ENCODE peak calls at places on chromosome 20, in five cellular contexts. One of them, this sample, is unnamed.

GRCh38 chr20:48928832-48929725 is 7.6 kb downstream of the ARFGEF2 start:
- DNase-seq in fibroblast of lung: peak
- DNase-seq in ovary: no peak
- DNase-seq in WTC11: no peak
- DNase-seq in epithelial cell of proximal tubule: no peak
- DNase-seq in this sample: no peak

GRCh38 chr20:46557231-46557956 is 6.9 kb upstream of the OCSTAMP start:
- DNase-seq in fibroblast of lung: no peak
- DNase-seq in WTC11: no peak
- DNase-seq in ovary: no peak
- DNase-seq in epithelial cell of proximal tubule: peak
- DNase-seq in this sample: peak

GRCh38 chr20:59120919-59121318 is 42.7 kb upstream of the ZNF831 start:
- DNase-seq in fibroblast of lung: no peak
- DNase-seq in WTC11: no peak
- DNase-seq in epithelial cell of proximal tubule: no peak
- DNase-seq in ovary: no peak
- DNase-seq in this sample: no peak

GRCh38 chr20:42259389-42259788 is 641.2 kb upstream of the CHD6 start:
- DNase-seq in WTC11: no peak
- DNase-seq in ovary: no peak
- DNase-seq in fibroblast of lung: no peak
- DNase-seq in epithelial cell of proximal tubule: no peak
- DNase-seq in this sample: no peak

GRCh38 chr20:40339661-40340449 is 349.2 kb downstream of the MAFB start:
- DNase-seq in ovary: no peak
- DNase-seq in fibroblast of lung: no peak
- DNase-seq in epithelial cell of proximal tubule: no peak
- DNase-seq in WTC11: no peak
- DNase-seq in this sample: no peak

GRCh38 chr20:47568019-47568418 is 66.3 kb downstream of the NCOA3 start:
- DNase-seq in fibroblast of lung: peak
- DNase-seq in epithelial cell of proximal tubule: no peak
- DNase-seq in WTC11: no peak
- DNase-seq in ovary: no peak
- DNase-seq in this sample: peak

GRCh38 chr20:51577432-51578144 is 35.1 kb upstream of the NFATC2 start:
- DNase-seq in WTC11: no peak
- DNase-seq in ovary: no peak
- DNase-seq in epithelial cell of proximal tubule: no peak
- DNase-seq in fibroblast of lung: no peak
- DNase-seq in this sample: no peak

GRCh38 chr20:62617711-62618483 is 24.4 kb upstream of the SLCO4A1 start:
- DNase-seq in fibroblast of lung: no peak
- DNase-seq in ovary: peak
- DNase-seq in epithelial cell of proximal tubule: no peak
- DNase-seq in WTC11: no peak
- DNase-seq in this sample: no peak

GRCh38 chr20:31566658-31567379 is 38.3 kb upstream of the ID1 start:
- DNase-seq in epithelial cell of proximal tubule: no peak
- DNase-seq in WTC11: peak
- DNase-seq in fibroblast of lung: no peak
- DNase-seq in ovary: no peak
- DNase-seq in this sample: no peak

GRCh38 chr20:40332167-40332566 is 356.9 kb downstream of the MAFB start:
- DNase-seq in epithelial cell of proximal tubule: no peak
- DNase-seq in ovary: no peak
- DNase-seq in fibroblast of lung: no peak
- DNase-seq in WTC11: no peak
- DNase-seq in this sample: no peak

GRCh38 chr20:31811796-31812728 is 7.1 kb upstream of the MYLK2 start:
- DNase-seq in ovary: no peak
- DNase-seq in WTC11: no peak
- DNase-seq in epithelial cell of proximal tubule: no peak
- DNase-seq in fibroblast of lung: peak
- DNase-seq in this sample: peak

GRCh38 chr20:1332749-1333300 is 3.9 kb upstream of the SDCBP2 start:
- DNase-seq in epithelial cell of proximal tubule: no peak
- DNase-seq in ovary: peak
- DNase-seq in WTC11: no peak
- DNase-seq in fibroblast of lung: no peak
- DNase-seq in this sample: no peak

GRCh38 chr20:51491393-51491792 is 51.1 kb downstream of the NFATC2 start:
- DNase-seq in ovary: no peak
- DNase-seq in epithelial cell of proximal tubule: no peak
- DNase-seq in WTC11: no peak
- DNase-seq in fibroblast of lung: no peak
- DNase-seq in this sample: no peak

GRCh38 chr20:38073307-38074010 is 39.9 kb downstream of the RPRD1B start:
- DNase-seq in epithelial cell of proximal tubule: no peak
- DNase-seq in ovary: peak
- DNase-seq in fibroblast of lung: peak
- DNase-seq in WTC11: no peak
- DNase-seq in this sample: peak

GRCh38 chr20:63246490-63247284 is 7.6 kb downstream of the NKAIN4 start:
- DNase-seq in ovary: no peak
- DNase-seq in epithelial cell of proximal tubule: no peak
- DNase-seq in fibroblast of lung: no peak
- DNase-seq in WTC11: peak
- DNase-seq in this sample: no peak

GRCh38 chr20:51497542-51498467 is 44.7 kb downstream of the NFATC2 start:
- DNase-seq in fibroblast of lung: no peak
- DNase-seq in WTC11: no peak
- DNase-seq in ovary: no peak
- DNase-seq in epithelial cell of proximal tubule: no peak
- DNase-seq in this sample: no peak

GRCh38 chr20:38190166-38190565 is 25.1 kb upstream of the TGM2 start:
- DNase-seq in epithelial cell of proximal tubule: no peak
- DNase-seq in fibroblast of lung: no peak
- DNase-seq in WTC11: no peak
- DNase-seq in ovary: no peak
- DNase-seq in this sample: no peak

GRCh38 chr20:48716086-48716485 is 111.7 kb downstream of the PREX1 start:
- DNase-seq in ovary: no peak
- DNase-seq in fibroblast of lung: no peak
- DNase-seq in WTC11: no peak
- DNase-seq in epithelial cell of proximal tubule: no peak
- DNase-seq in this sample: no peak

DNA sequence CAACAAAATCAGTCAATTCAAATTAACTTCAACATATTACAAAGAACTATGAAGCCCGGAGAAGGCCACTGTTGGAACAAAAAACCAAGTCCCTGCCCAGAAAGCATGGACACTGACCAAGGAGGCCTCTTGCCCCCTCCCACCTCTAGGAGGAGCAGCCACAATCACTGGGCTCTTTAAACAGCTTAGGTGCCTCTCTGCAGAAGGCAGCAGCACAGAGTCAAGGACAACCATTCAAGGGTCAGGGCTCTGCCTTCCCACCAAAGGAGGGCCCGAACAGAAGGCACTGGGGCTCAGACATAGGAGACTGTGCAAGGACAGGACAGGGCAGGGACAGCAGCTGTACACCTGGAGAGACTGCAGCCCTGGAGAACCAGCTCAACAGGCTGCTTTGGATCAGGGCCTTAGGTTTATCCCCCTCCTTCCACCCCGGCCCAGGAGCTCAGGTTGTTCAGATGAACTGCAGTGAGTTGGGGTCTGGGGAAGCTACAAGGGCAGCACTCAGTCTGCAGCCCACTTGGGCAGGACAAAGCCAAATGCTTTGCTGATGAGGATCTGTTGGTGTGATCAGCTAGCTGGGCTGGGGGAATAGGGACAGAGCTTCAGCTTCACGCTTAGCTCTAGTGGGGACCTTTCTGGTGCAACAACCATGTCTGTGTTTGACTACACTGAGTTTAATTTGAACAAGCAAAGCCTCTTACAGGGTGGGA is 17.8 kb downstream of the TOMM34 start:
- DNase-seq in ovary: no peak
- DNase-seq in WTC11: peak
- DNase-seq in epithelial cell of proximal tubule: no peak
- DNase-seq in fibroblast of lung: no peak
- DNase-seq in this sample: no peak
- TF ChIP-seq CTCF in ovary: no peak
- TF ChIP-seq CTCF in WTC11: no peak
- TF ChIP-seq CTCF in epithelial cell of proximal tubule: peak
- TF ChIP-seq CTCF in fibroblast of lung: no peak
- TF ChIP-seq CTCF in this sample: no peak

GRCh38 chr20:61443541-61444126 is 191.6 kb downstream of the CDH4 start:
- DNase-seq in ovary: no peak
- DNase-seq in epithelial cell of proximal tubule: no peak
- DNase-seq in WTC11: no peak
- DNase-seq in fibroblast of lung: peak
- DNase-seq in this sample: no peak

GRCh38 chr20:61440548-61441055 is 188.5 kb downstream of the CDH4 start:
- DNase-seq in WTC11: no peak
- DNase-seq in ovary: no peak
- DNase-seq in fibroblast of lung: no peak
- DNase-seq in epithelial cell of proximal tubule: no peak
- DNase-seq in this sample: no peak

GRCh38 chr20:61441537-61441936 is 189.5 kb downstream of the CDH4 start:
- DNase-seq in fibroblast of lung: no peak
- DNase-seq in ovary: no peak
- DNase-seq in WTC11: no peak
- DNase-seq in epithelial cell of proximal tubule: no peak
- DNase-seq in this sample: no peak

GRCh38 chr20:61442718-61443117 is 190.7 kb downstream of the CDH4 start:
- DNase-seq in WTC11: no peak
- DNase-seq in ovary: no peak
- DNase-seq in fibroblast of lung: no peak
- DNase-seq in epithelial cell of proximal tubule: no peak
- DNase-seq in this sample: no peak

GRCh38 chr20:61442075-61442670 is 190.1 kb downstream of the CDH4 start:
- DNase-seq in epithelial cell of proximal tubule: no peak
- DNase-seq in WTC11: no peak
- DNase-seq in fibroblast of lung: no peak
- DNase-seq in ovary: no peak
- DNase-seq in this sample: no peak
- TF ChIP-seq CTCF in epithelial cell of proximal tubule: no peak
- TF ChIP-seq CTCF in WTC11: no peak
- TF ChIP-seq CTCF in fibroblast of lung: no peak
- TF ChIP-seq CTCF in ovary: no peak
- TF ChIP-seq CTCF in this sample: no peak

GRCh38 chr20:33668087-33668790 is 1.5 kb downstream of the ACTL10 start:
- DNase-seq in epithelial cell of proximal tubule: no peak
- DNase-seq in fibroblast of lung: no peak
- DNase-seq in ovary: peak
- DNase-seq in WTC11: peak
- DNase-seq in this sample: no peak

GRCh38 chr20:33666293-33667244 is at the start of gene ACTL10:
- DNase-seq in fibroblast of lung: peak
- DNase-seq in WTC11: peak
- DNase-seq in ovary: peak
- DNase-seq in epithelial cell of proximal tubule: peak
- DNase-seq in this sample: peak

GRCh38 chr20:33669224-33669623 is 2.5 kb downstream of the ACTL10 start:
- DNase-seq in epithelial cell of proximal tubule: no peak
- DNase-seq in ovary: no peak
- DNase-seq in WTC11: no peak
- DNase-seq in fibroblast of lung: no peak
- DNase-seq in this sample: no peak

GRCh38 chr20:33668791-33669155 is 2.0 kb downstream of the ACTL10 start:
- DNase-seq in ovary: no peak
- DNase-seq in WTC11: no peak
- DNase-seq in fibroblast of lung: no peak
- DNase-seq in epithelial cell of proximal tubule: no peak
- DNase-seq in this sample: no peak

GRCh38 chr20:33667245-33668086 is 723 bp downstream of the ACTL10 start:
- DNase-seq in fibroblast of lung: peak
- DNase-seq in WTC11: no peak
- DNase-seq in epithelial cell of proximal tubule: no peak
- DNase-seq in ovary: peak
- DNase-seq in this sample: no peak
- TF ChIP-seq CTCF in fibroblast of lung: peak
- TF ChIP-seq CTCF in WTC11: no peak
- TF ChIP-seq CTCF in epithelial cell of proximal tubule: no peak
- TF ChIP-seq CTCF in ovary: peak
- TF ChIP-seq CTCF in this sample: no peak

GRCh38 chr20:22974354-22974753 is 60.8 kb upstream of the SSTR4 start:
- DNase-seq in fibroblast of lung: peak
- DNase-seq in WTC11: peak
- DNase-seq in ovary: no peak
- DNase-seq in epithelial cell of proximal tubule: no peak
- DNase-seq in this sample: no peak
- TF ChIP-seq CTCF in fibroblast of lung: no peak
- TF ChIP-seq CTCF in WTC11: peak
- TF ChIP-seq CTCF in ovary: no peak
- TF ChIP-seq CTCF in epithelial cell of proximal tubule: peak
- TF ChIP-seq CTCF in this sample: peak

GRCh38 chr20:36210561-36210960 is 25.7 kb upstream of the AAR2 start:
- DNase-seq in fibroblast of lung: no peak
- DNase-seq in epithelial cell of proximal tubule: no peak
- DNase-seq in ovary: no peak
- DNase-seq in WTC11: no peak
- DNase-seq in this sample: no peak
- TF ChIP-seq CTCF in fibroblast of lung: no peak
- TF ChIP-seq CTCF in epithelial cell of proximal tubule: peak
- TF ChIP-seq CTCF in ovary: no peak
- TF ChIP-seq CTCF in WTC11: no peak
- TF ChIP-seq CTCF in this sample: no peak

GRCh38 chr20:50152394-50153152 is 950 bp downstream of the PEDS1 start:
- DNase-seq in fibroblast of lung: no peak
- DNase-seq in epithelial cell of proximal tubule: peak
- DNase-seq in ovary: no peak
- DNase-seq in WTC11: no peak
- DNase-seq in this sample: no peak
- TF ChIP-seq CTCF in fibroblast of lung: no peak
- TF ChIP-seq CTCF in epithelial cell of proximal tubule: peak
- TF ChIP-seq CTCF in ovary: no peak
- TF ChIP-seq CTCF in WTC11: no peak
- TF ChIP-seq CTCF in this sample: no peak